ENCODE peak calls at places on chromosome 4, in five cellular contexts. S is germinal center; E is epithelial cell of proximal tubule; I is effector CD4-positive, alpha-beta T cell; T is naive thymus-derived CD8-positive, alpha-beta T cell. N is an unnamed sample.

GRCh38 chr4:72779256-72779655 is 210.2 kb upstream of the ADAMTS3 start:
- DNase-seq in T (no peak), I (no peak), S (no peak), E (no peak), N (no peak)

GRCh38 chr4:164116286-164116685 is 621.8 kb downstream of the TMA16 start:
- DNase-seq in T (no peak), I (no peak), S (no peak), E (no peak), N (no peak)

GRCh38 chr4:75823812-75824211 is 78.4 kb downstream of the PPEF2 start:
- DNase-seq in T (no peak), I (no peak), E (no peak), S (no peak), N (no peak)

GRCh38 chr4:150010525-150011126 is 67.6 kb upstream of the DCLK2 start:
- DNase-seq in I (no peak), T (no peak), E (no peak), S (peak), N (no peak)

GRCh38 chr4:177177446-177178160 is 132.1 kb upstream of the NEIL3 start:
- DNase-seq in S (no peak), E (peak), T (no peak), I (no peak), N (no peak)

GRCh38 chr4:123170843-123171242 is 225.8 kb upstream of the SPRY1 start:
- DNase-seq in S (no peak), T (no peak), E (no peak), I (no peak), N (no peak)

GRCh38 chr4:121822796-121823504 is 733 bp downstream of the CCNA2 start:
- DNase-seq in T (no peak), I (peak), S (peak), E (no peak), N (peak)

GRCh38 chr4:16608123-16608522 is 290.3 kb downstream of the LDB2 start:
- DNase-seq in T (no peak), S (no peak), I (no peak), E (no peak), N (no peak)

GRCh38 chr4:47519239-47519883 is 34.3 kb downstream of the ATP10D start:
- DNase-seq in T (no peak), E (no peak), S (peak), I (no peak), N (no peak)

GRCh38 chr4:89298160-89298559 is 9.4 kb downstream of the GPRIN3 start:
- DNase-seq in E (no peak), T (peak), S (peak), I (peak), N (no peak)

GRCh38 chr4:66653937-66654336 is 891.4 kb downstream of the CENPC start:
- DNase-seq in S (no peak), I (no peak), T (no peak), E (no peak), N (no peak)

GRCh38 chr4:185242749-185243533 is 33.5 kb downstream of the SNX25 start:
- DNase-seq in T (no peak), I (no peak), E (no peak), S (no peak), N (no peak)

GRCh38 chr4:55398966-55399365 is 3.2 kb downstream of the TMEM165 start:
- DNase-seq in T (no peak), I (no peak), E (no peak), S (no peak), N (no peak)

GRCh38 chr4:184287697-184288255 is 70.1 kb upstream of the ENPP6 start:
- DNase-seq in T (no peak), E (no peak), I (no peak), S (no peak), N (no peak)

GRCh38 chr4:3176625-3177229 is 72.2 kb upstream of the MSANTD1 start:
- DNase-seq in I (no peak), S (no peak), E (no peak), T (no peak), N (no peak)

GRCh38 chr4:52991452-52991851 is 129.3 kb downstream of the RASL11B start:
- DNase-seq in I (no peak), S (no peak), E (no peak), T (no peak), N (no peak)

GRCh38 chr4:139866270-139866962 is 200.8 kb downstream of the MGST2 start:
- DNase-seq in S (no peak), I (no peak), E (no peak), T (no peak), N (no peak)

GRCh38 chr4:107734120-107734519 is 14.1 kb upstream of the PAPSS1 start:
- DNase-seq in I (no peak), E (no peak), T (no peak), S (no peak), N (no peak)

GRCh38 chr4:75099321-75099720 is 166.4 kb downstream of the PARM1 start:
- DNase-seq in S (peak), I (no peak), T (no peak), E (no peak), N (no peak)

GRCh38 chr4:154566639-154567204 is 3.9 kb downstream of the FGB start:
- DNase-seq in I (no peak), S (no peak), T (no peak), E (no peak), N (no peak)

GRCh38 chr4:182486895-182487294 is 243.7 kb downstream of the TENM3 start:
- DNase-seq in E (no peak), T (no peak), S (no peak), I (no peak), N (no peak)

GRCh38 chr4:156638332-156638731 is 333.3 kb downstream of the PDGFC start:
- DNase-seq in I (no peak), E (no peak), T (no peak), S (no peak), N (no peak)

GRCh38 chr4:185309770-185310169 is 86.0 kb downstream of the LRP2BP start:
- DNase-seq in T (no peak), E (no peak), S (peak), I (no peak), N (no peak)

GRCh38 chr4:151824647-151825046 is 63.8 kb upstream of the GATB start:
- DNase-seq in T (no peak), S (no peak), I (no peak), E (no peak), N (no peak)

GRCh38 chr4:82017680-82018079 is 356.1 kb downstream of the HNRNPD start:
- DNase-seq in I (no peak), S (no peak), T (no peak), E (no peak), N (peak)

GRCh38 chr4:147830987-147831386 is 99.1 kb downstream of the ARHGAP10 start:
- DNase-seq in I (no peak), E (no peak), T (no peak), S (no peak), N (no peak)

GRCh38 chr4:34193451-34194154 is 2050.7 kb downstream of the ARAP2 start:
- DNase-seq in E (no peak), T (no peak), I (no peak), S (no peak), N (no peak)